ENCODE peak calls at places on chromosome 9, in five cellular contexts. One of them, this sample, is unnamed.

GRCh38 chr9:136761545-136761981 is 2.8 kb downstream of the LCN15 start:
- DNase-seq in endothelial cell: no peak
- DNase-seq in activated effector memory CD4-positive, alpha-beta T cell treated with Interleukin-2 at 50 U/mL for 16 hours: no peak
- DNase-seq in A549: no peak
- DNase-seq in AG08396: no peak
- DNase-seq in this sample: no peak

GRCh38 chr9:126617003-126617739 is 3.4 kb downstream of the LMX1B start:
- DNase-seq in endothelial cell: no peak
- DNase-seq in activated effector memory CD4-positive, alpha-beta T cell treated with Interleukin-2 at 50 U/mL for 16 hours: no peak
- DNase-seq in A549: no peak
- DNase-seq in AG08396: no peak
- DNase-seq in this sample: no peak

GRCh38 chr9:14315754-14316573 is 2.0 kb upstream of the NFIB start:
- DNase-seq in endothelial cell: peak; percentile 22
- DNase-seq in activated effector memory CD4-positive, alpha-beta T cell treated with Interleukin-2 at 50 U/mL for 16 hours: no peak
- DNase-seq in A549: peak; percentile 48
- DNase-seq in AG08396: peak; percentile 16
- DNase-seq in this sample: no peak

GRCh38 chr9:86902606-86903460 is 44.5 kb downstream of the GAS1 start:
- DNase-seq in endothelial cell: peak; percentile 20
- DNase-seq in activated effector memory CD4-positive, alpha-beta T cell treated with Interleukin-2 at 50 U/mL for 16 hours: no peak
- DNase-seq in A549: no peak
- DNase-seq in AG08396: no peak
- DNase-seq in this sample: no peak

GRCh38 chr9:131078427-131079366 is 17.6 kb upstream of the AIF1L start:
- DNase-seq in endothelial cell: no peak
- DNase-seq in activated effector memory CD4-positive, alpha-beta T cell treated with Interleukin-2 at 50 U/mL for 16 hours: no peak
- DNase-seq in A549: no peak
- DNase-seq in AG08396: no peak
- DNase-seq in this sample: no peak

GRCh38 chr9:133581553-133582343 is 27.4 kb downstream of the FAM163B start:
- DNase-seq in endothelial cell: no peak
- DNase-seq in activated effector memory CD4-positive, alpha-beta T cell treated with Interleukin-2 at 50 U/mL for 16 hours: no peak
- DNase-seq in A549: no peak
- DNase-seq in AG08396: peak; percentile 55
- DNase-seq in this sample: no peak

GRCh38 chr9:20292002-20292401 is 330.3 kb downstream of the MLLT3 start:
- DNase-seq in endothelial cell: no peak
- DNase-seq in activated effector memory CD4-positive, alpha-beta T cell treated with Interleukin-2 at 50 U/mL for 16 hours: no peak
- DNase-seq in A549: peak; percentile 46
- DNase-seq in AG08396: peak; percentile 59
- DNase-seq in this sample: no peak

GRCh38 chr9:23698161-23698560 is 127.9 kb downstream of the ELAVL2 start:
- DNase-seq in endothelial cell: no peak
- DNase-seq in activated effector memory CD4-positive, alpha-beta T cell treated with Interleukin-2 at 50 U/mL for 16 hours: no peak
- DNase-seq in A549: no peak
- DNase-seq in AG08396: no peak
- DNase-seq in this sample: no peak

This sample was measured in CD8-positive, alpha-beta T cell.